ENCODE peak calls at places on chromosomes 7 and 10, in six cellular contexts. Y, R, M, U, F and Z are unnamed samples.

GRCh38 chr7:155834486-155835048 is 22.3 kb upstream of the SHH start:
- DNase-seq in M (no peak), U (no peak), Y (no peak), F (no peak), R (no peak), Z (no peak)

GRCh38 chr7:39332142-39332541 is 234.1 kb upstream of the YAE1 start:
- DNase-seq in Y (no peak), R (no peak), U (no peak), M (no peak), F (no peak), Z (no peak)

GRCh38 chr7:93115796-93116195 is 2.0 kb downstream of the SAMD9 start:
- DNase-seq in M (peak), Y (peak), F (no peak), R (peak), U (no peak), Z (peak)

GRCh38 chr10:11863353-11864105 is 40.4 kb downstream of the PROSER2 start:
- DNase-seq in U (peak), M (no peak), Y (no peak), R (no peak), F (peak), Z (peak)

GRCh38 chr7:1662767-1663166 is 7.3 kb upstream of the ELFN1 start:
- DNase-seq in R (no peak), F (no peak), Y (no peak), U (no peak), M (no peak), Z (no peak)

GRCh38 chr7:35549781-35550180 is 145.2 kb downstream of the HERPUD2 start:
- DNase-seq in M (no peak), R (no peak), F (no peak), Y (no peak), U (no peak), Z (no peak)

GRCh38 chr7:107180378-107180777 is 11.6 kb downstream of the HBP1 start:
- DNase-seq in M (peak), Y (peak), U (peak), F (peak), R (no peak), Z (no peak)

GRCh38 chr10:99431190-99431549 is 746 bp upstream of the GOT1 start:
- DNase-seq in F (no peak), R (no peak), U (no peak), Y (peak), M (peak), Z (no peak)

GRCh38 chr7:3244241-3244814 is 56.7 kb upstream of the SDK1 start:
- DNase-seq in F (peak), U (no peak), Y (peak), M (no peak), R (peak), Z (no peak)

GRCh38 chr10:19762026-19762425 is 54.2 kb upstream of the PLXDC2 start:
- DNase-seq in R (no peak), Y (no peak), M (no peak), U (no peak), F (no peak), Z (no peak)

GRCh38 chr10:95403690-95404459 is 113.1 kb upstream of the PDLIM1 start:
- DNase-seq in U (no peak), M (peak), R (no peak), Y (no peak), F (no peak), Z (no peak)

GRCh38 chr10:124124123-124124768 is 30.8 kb upstream of the CHST15 start:
- DNase-seq in R (no peak), F (no peak), Y (no peak), M (no peak), U (no peak), Z (no peak)

GRCh38 chr10:127196227-127196954 is at the start of gene INSYN2A:
- DNase-seq in F (no peak), U (no peak), Y (peak), R (no peak), M (peak), Z (no peak)

GRCh38 chr10:12635127-12635541 is 285.8 kb downstream of the CAMK1D start:
- DNase-seq in M (no peak), U (no peak), Y (no peak), F (no peak), R (no peak), Z (no peak)

GRCh38 chr7:50838675-50839377 is 56.1 kb upstream of the GRB10 start:
- DNase-seq in U (no peak), R (peak), Y (peak), M (peak), F (no peak), Z (no peak)

GRCh38 chr7:9657257-9657656 is 1223.8 kb downstream of the NXPH1 start:
- DNase-seq in F (peak), U (no peak), M (no peak), Y (no peak), R (no peak), Z (no peak)

GRCh38 chr7:73449422-73449821 is 15.8 kb downstream of the FZD9 start:
- DNase-seq in R (no peak), U (no peak), M (no peak), Y (no peak), F (peak), Z (no peak)

GRCh38 chr10:86520871-86521619 is 547 bp downstream of the WAPL start:
- DNase-seq in F (peak), U (peak), R (no peak), M (peak), Y (peak), Z (peak)

GRCh38 chr7:152851881-152852417 is 92.4 kb downstream of the ACTR3B start:
- DNase-seq in F (no peak), U (no peak), M (peak), Y (no peak), R (no peak), Z (no peak)

GRCh38 chr7:3408814-3409595 is 108.0 kb downstream of the SDK1 start:
- DNase-seq in R (no peak), U (no peak), M (peak), Y (no peak), F (peak), Z (no peak)

GRCh38 chr7:157253850-157254249 is 83.0 kb upstream of the DNAJB6 start:
- DNase-seq in Y (no peak), R (no peak), F (peak), M (no peak), U (no peak), Z (no peak)

GRCh38 chr7:2781636-2782035 is 62.5 kb downstream of the GNA12 start:
- DNase-seq in Y (no peak), R (no peak), M (no peak), U (no peak), F (no peak), Z (no peak)

GRCh38 chr10:35613597-35614226 is 8.6 kb downstream of the GJD4 start:
- DNase-seq in R (no peak), F (no peak), M (peak), Y (peak), U (no peak), Z (no peak)

GRCh38 chr7:151684408-151685175 is 164.9 kb upstream of the RHEB start:
- DNase-seq in M (peak), R (no peak), Y (peak), F (no peak), U (no peak), Z (no peak)

GRCh38 chr10:43035785-43036184 is 41.1 kb upstream of the RET start:
- DNase-seq in F (no peak), R (no peak), U (no peak), M (no peak), Y (no peak), Z (no peak)

GRCh38 chr7:44415510-44415909 is 74.9 kb downstream of the NUDCD3 start:
- DNase-seq in F (no peak), U (no peak), M (no peak), Y (no peak), R (no peak), Z (no peak)

GRCh38 chr10:27713906-27714305 is 31.7 kb downstream of the MKX start:
- DNase-seq in M (peak), F (no peak), U (no peak), R (no peak), Y (no peak), Z (no peak)

GRCh38 chr7:44163591-44163990 is 22.5 kb upstream of the MYL7 start:
- DNase-seq in F (no peak), M (peak), U (no peak), Y (peak), R (peak), Z (no peak)

GRCh38 chr7:6193734-6194133 is 78.7 kb downstream of the CYTH3 start:
- DNase-seq in R (no peak), U (no peak), M (no peak), Y (no peak), F (no peak), Z (no peak)

GRCh38 chr10:79260803-79261740 is 86.2 kb upstream of the PPIF start:
- DNase-seq in U (no peak), F (peak), R (no peak), Y (no peak), M (no peak), Z (no peak)

GRCh38 chr7:104643587-104644217 is 315.3 kb downstream of the LHFPL3 start:
- DNase-seq in U (no peak), M (peak), R (no peak), F (no peak), Y (peak), Z (no peak)

GRCh38 chr7:44240983-44241510 is 40.3 kb downstream of the YKT6 start:
- DNase-seq in F (peak), Y (peak), U (peak), M (peak), R (peak), Z (peak)

GRCh38 chr7:105875505-105875904 is 894 bp downstream of the ATXN7L1 start:
- DNase-seq in M (peak), R (no peak), U (no peak), Y (no peak), F (no peak), Z (no peak)